ENCODE peak calls at places on chromosome 6, in five cellular contexts. G is NB4, S is tibial nerve, U is heart left ventricle, J is transverse colon. Z is an unnamed sample.

GRCh38 chr6:170178561-170179477 is 112.1 kb downstream of the DLL1 start:
- DNase-seq in G (no peak), S (no peak), U (no peak), J (peak), Z (no peak)

GRCh38 chr6:131651782-131652181 is 14.7 kb downstream of the ENPP3 start:
- DNase-seq in G (no peak), S (no peak), U (no peak), J (no peak), Z (no peak)

GRCh38 chr6:53263915-53264314 is 84.8 kb downstream of the ELOVL5 start:
- DNase-seq in G (no peak), S (no peak), U (no peak), J (no peak), Z (no peak)

GRCh38 chr6:154460306-154461071 is 50.0 kb downstream of the CNKSR3 start:
- DNase-seq in G (no peak), S (no peak), U (no peak), J (no peak), Z (no peak)

GRCh38 chr6:130020106-130020851 is 1.9 kb downstream of the L3MBTL3 start:
- DNase-seq in G (peak), S (peak), U (peak), J (peak), Z (peak)

GRCh38 chr6:157991067-157991432 is 9.4 kb downstream of the SYNJ2 start:
- DNase-seq in G (no peak), S (no peak), U (no peak), J (no peak), Z (peak)

GRCh38 chr6:11761744-11762620 is 16.6 kb downstream of the ADTRP start:
- DNase-seq in G (no peak), S (no peak), U (no peak), J (peak), Z (no peak)

GRCh38 chr6:43749461-43749860 is 20.6 kb upstream of the VEGFA start:
- DNase-seq in G (no peak), S (no peak), U (no peak), J (no peak), Z (no peak)

GRCh38 chr6:82741325-82741995 is 324.2 kb downstream of the UBE3D start:
- DNase-seq in G (no peak), S (no peak), U (no peak), J (no peak), Z (no peak)

GRCh38 chr6:17061097-17061496 is 40.8 kb upstream of the STMND1 start:
- DNase-seq in G (no peak), S (no peak), U (no peak), J (no peak), Z (no peak)

DNA sequence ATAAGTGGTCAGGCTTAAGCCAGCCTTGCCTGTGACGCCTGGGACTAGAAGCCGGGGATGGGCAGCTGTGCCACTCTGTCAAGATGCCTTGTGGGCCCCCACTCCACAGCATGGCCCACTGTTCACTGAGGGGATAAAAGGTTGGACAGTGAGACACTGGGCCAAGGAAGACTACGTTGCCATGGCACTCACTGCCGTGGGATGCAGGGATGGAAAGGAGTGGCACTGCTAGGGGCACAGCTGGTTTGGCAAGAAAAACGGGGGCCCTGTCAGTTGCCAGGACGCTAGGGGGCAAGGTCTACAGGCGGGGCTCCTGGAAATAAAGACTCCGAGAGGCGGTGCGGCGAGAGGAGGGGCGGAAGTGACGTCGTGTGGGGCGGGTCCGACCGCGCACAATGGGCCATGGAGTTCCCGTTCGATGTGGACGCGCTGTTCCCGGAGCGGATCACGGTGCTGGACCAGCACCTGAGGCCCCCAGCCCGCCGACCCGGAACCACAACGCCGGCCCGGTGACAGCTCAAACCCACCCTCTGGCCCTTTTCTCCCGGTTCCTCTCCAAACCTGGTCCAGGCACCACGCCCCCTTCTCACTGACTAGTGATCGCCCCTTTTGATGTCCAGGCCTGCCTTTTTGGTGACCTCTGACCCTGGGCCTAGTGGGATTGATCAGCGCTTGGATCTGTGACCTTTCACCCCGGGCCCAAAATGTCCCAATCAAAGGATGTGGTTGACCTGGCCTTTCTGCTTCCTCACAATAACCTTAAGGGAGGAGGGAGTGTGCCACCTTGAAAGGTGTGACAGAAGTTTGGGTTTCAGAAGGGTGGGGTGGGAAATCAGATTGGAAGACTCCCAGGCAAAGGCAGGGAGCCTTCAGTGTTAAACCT is at the start of gene ATAT1:
- DNase-seq in G (peak), S (peak), U (peak), J (peak), Z (peak)
- TF ChIP-seq CTCF in G (peak), S (peak), U (no peak), J (peak), Z (peak)

GRCh38 chr6:118725944-118726343 is 74.6 kb upstream of the CEP85L start:
- DNase-seq in G (peak), S (no peak), U (no peak), J (no peak), Z (no peak)

GRCh38 chr6:118722820-118723526 is 71.6 kb upstream of the CEP85L start:
- DNase-seq in G (no peak), S (no peak), U (no peak), J (no peak), Z (no peak)

GRCh38 chr6:118720125-118720473 is 68.7 kb upstream of the CEP85L start:
- DNase-seq in G (no peak), S (no peak), U (no peak), J (no peak), Z (no peak)

GRCh38 chr6:118719351-118720124 is 68.1 kb upstream of the CEP85L start:
- DNase-seq in G (no peak), S (no peak), U (no peak), J (no peak), Z (no peak)

DNA sequence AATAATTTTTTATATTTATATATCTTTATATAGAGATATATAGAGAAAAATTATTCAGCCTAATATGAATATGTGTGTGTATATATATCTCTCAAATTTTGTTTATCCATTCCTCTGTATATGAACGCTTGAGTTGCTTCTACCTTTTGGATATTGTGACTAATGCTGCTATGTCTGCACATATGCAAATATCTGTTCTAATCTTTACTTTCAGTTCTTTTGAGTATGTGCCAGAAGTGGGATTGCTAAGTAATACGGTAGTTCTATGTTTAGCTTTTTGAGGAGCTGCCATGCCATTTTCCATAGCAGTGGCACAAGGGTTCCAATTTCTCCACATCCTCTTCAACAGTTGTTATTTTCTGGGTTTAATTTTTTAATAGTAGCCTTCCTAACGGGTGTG is 72.8 kb upstream of the CEP85L start:
- DNase-seq in G (no peak), S (no peak), U (no peak), J (no peak), Z (no peak)
- H3K4me3 ChIP-seq in G (no peak), S (no peak), U (no peak), J (no peak), Z (no peak)

DNA sequence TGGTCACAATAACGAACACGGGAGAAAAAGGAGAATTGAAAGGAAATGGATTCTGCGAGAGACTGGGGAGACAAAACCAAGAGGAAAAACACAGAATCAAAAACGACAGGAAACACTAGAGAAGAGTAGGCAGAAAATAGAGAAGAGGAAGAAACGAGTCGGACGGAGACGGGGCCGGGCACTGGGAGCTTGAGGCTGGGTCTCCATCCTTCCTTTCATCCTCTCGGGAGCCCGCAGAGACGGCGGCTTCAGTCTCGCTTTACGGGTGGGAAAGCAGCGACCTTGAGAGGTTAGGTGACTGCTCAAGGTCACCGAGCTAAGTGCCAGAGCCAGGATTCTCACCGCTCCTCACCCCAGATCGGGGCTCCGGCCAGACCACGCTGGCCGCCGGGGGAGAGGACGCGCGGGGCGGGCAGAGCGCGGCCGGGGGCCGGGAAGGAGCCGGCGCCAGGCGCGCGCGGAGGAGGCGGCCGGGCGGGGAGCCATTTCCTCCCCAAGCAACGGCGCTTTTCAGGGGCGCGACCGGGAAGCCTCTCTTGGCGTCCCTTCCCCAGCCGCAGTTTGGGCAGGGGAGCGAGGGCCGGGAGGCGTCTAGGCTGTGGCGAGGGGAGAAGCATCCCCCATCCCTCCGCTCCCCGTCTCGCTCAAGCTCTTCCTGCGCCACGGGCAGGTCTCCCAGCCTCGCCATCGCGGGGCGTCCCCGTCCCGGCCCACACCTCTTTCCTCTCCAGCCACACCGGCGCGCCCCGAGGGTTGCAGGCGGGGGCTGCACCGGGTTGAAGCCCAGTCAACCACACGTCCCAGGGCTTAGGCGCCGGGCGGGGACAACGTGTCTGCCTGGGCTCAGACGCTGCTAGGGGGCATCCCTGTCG is 24.0 kb upstream of the MAP3K7 start:
- DNase-seq in G (peak), S (peak), U (peak), J (no peak), Z (peak)
- TF ChIP-seq POLR2A in G (no peak), S (no peak), U (no peak), J (no peak), Z (no peak)

GRCh38 chr6:112781236-112781635 is 434.1 kb downstream of the RFPL4B start:
- DNase-seq in G (no peak), S (no peak), U (no peak), J (no peak), Z (no peak)
- TF ChIP-seq CTCF in G (no peak), S (no peak), U (no peak), J (no peak), Z (no peak)

GRCh38 chr6:5981274-5982026 is 25.3 kb downstream of the NRN1 start:
- DNase-seq in G (no peak), S (no peak), U (no peak), J (no peak), Z (no peak)

GRCh38 chr6:5984150-5985089 is 22.3 kb downstream of the NRN1 start:
- DNase-seq in G (no peak), S (no peak), U (no peak), J (no peak), Z (no peak)

GRCh38 chr6:5979650-5980427 is 26.9 kb downstream of the NRN1 start:
- DNase-seq in G (peak), S (peak), U (no peak), J (no peak), Z (no peak)
- H3K4me3 ChIP-seq in G (no peak), S (no peak), U (no peak), J (no peak), Z (no peak)

DNA sequence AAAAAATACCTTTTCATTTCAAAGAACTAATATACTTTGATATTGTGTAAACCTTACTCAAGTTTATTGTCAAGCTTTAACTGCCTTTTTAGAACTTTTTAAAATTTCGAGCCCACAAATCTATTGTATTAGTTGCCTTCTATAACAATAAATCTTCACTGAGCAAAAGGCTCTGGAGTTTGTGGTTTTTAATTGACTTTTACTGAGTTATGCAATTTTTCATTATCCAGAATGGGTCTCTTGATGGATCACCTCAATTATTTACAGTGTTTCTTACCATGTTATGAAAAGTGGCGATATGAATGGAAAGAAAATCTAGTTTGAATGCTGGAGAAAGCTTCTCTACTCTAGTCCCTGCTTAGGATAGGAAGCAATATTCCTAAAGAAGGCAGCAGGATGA is 4.9 kb downstream of the ID4 start:
- DNase-seq in G (no peak), S (no peak), U (no peak), J (no peak), Z (no peak)
- TF ChIP-seq POLR2A in G (no peak), S (no peak), U (no peak), J (no peak), Z (no peak)

DNA sequence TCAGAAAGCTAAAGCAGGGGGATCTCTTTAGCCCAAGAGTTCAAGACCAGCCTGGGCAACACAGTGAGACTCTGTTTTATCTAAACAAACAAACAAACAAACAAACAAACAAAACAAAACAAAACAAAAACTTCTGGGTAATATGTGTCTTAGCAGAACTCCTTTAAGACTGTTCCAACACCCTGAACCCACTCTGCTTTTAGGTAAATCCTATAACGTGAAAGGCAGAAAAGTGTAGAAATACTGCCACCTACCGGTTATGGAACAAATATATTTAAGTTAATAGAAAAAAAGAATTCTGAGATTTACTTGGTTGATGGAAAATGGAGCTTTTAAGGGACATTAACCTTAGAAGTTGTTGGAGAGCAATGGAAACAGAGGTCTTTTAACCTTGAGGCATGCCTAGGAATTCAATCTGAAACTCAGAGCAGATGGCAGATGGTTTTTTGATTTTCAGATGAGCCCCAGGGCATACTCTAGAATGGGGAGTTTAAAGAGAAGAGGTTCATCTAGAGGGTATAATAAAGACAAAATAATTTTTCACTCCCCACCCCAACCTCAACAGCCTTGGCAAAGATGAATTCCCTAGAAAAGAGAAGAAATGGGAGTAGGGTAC is 38.5 kb downstream of the SOD2 start:
- DNase-seq in G (peak), S (no peak), U (no peak), J (no peak), Z (no peak)
- TF ChIP-seq CTCF in G (peak), S (peak), U (peak), J (peak), Z (peak)

GRCh38 chr6:27139753-27140522 is 107.6 kb upstream of the PRSS16 start:
- DNase-seq in G (peak), S (no peak), U (no peak), J (peak), Z (no peak)
- H3K4me3 ChIP-seq in G (peak), S (peak), U (peak), J (peak), Z (peak)

Z was measured in uterus.